ENCODE peak calls at places on chromosome 7, in six cellular contexts. Y is GM12891; Q is Calu3; Z is upper lobe of left lung; W is iris pigment epithelial cell; J is stimulated activated CD4-positive, alpha-beta T cell treated with anti-CD3 and anti-CD28 coated beads, Interleukin-12 subunit alpha, Interleukin-12 subunit beta, amount 100 ng/mL, for 48 hours. U is an unnamed sample.

GRCh38 chr7:18590744-18591340 is 95.3 kb downstream of the HDAC9 start:
- DNase-seq in Y (no peak), Q (no peak), Z (no peak), W (peak), J (no peak), U (no peak)

GRCh38 chr7:144826248-144826647 is 9.6 kb downstream of the TPK1 start:
- DNase-seq in Y (no peak), Q (no peak), Z (no peak), W (peak), J (no peak), U (no peak)

GRCh38 chr7:106012184-106012583 is 49.1 kb downstream of the CDHR3 start:
- DNase-seq in Y (no peak), Q (no peak), Z (no peak), W (no peak), J (no peak), U (no peak)

GRCh38 chr7:39280337-39280736 is 285.9 kb upstream of the YAE1 start:
- DNase-seq in Y (no peak), Q (no peak), Z (no peak), W (no peak), J (no peak), U (no peak)

GRCh38 chr7:77825140-77825539 is 26.6 kb downstream of the PHTF2 start:
- DNase-seq in Y (no peak), Q (no peak), Z (no peak), W (no peak), J (no peak), U (no peak)

GRCh38 chr7:44043902-44044301 is 600 bp upstream of the DBNL start:
- DNase-seq in Y (no peak), Q (no peak), Z (no peak), W (no peak), J (no peak), U (no peak)

GRCh38 chr7:118590107-118590506 is 365.6 kb downstream of the ANKRD7 start:
- DNase-seq in Y (no peak), Q (peak), Z (no peak), W (no peak), J (no peak), U (no peak)

GRCh38 chr7:4072161-4072925 is 609.8 kb upstream of the FOXK1 start:
- DNase-seq in Y (no peak), Q (no peak), Z (no peak), W (no peak), J (no peak), U (no peak)

GRCh38 chr7:50467817-50468610 is 17.9 kb upstream of the FIGNL1 start:
- DNase-seq in Y (peak), Q (peak), Z (peak), W (peak), J (peak), U (peak)

GRCh38 chr7:24500599-24501451 is 72.4 kb upstream of the PALS2 start:
- DNase-seq in Y (no peak), Q (no peak), Z (no peak), W (no peak), J (no peak), U (no peak)

GRCh38 chr7:44568771-44569560 is 4.7 kb downstream of the DDX56 start:
- DNase-seq in Y (no peak), Q (no peak), Z (peak), W (no peak), J (no peak), U (no peak)

GRCh38 chr7:128192497-128193142 is 48.5 kb upstream of the LEP start:
- DNase-seq in Y (no peak), Q (no peak), Z (no peak), W (no peak), J (no peak), U (no peak)

GRCh38 chr7:147547252-147547897 is 1043.2 kb upstream of the C7orf33 start:
- DNase-seq in Y (no peak), Q (no peak), Z (no peak), W (peak), J (no peak), U (no peak)

GRCh38 chr7:75649462-75649861 is 89.3 kb downstream of the HIP1 start:
- DNase-seq in Y (no peak), Q (no peak), Z (no peak), W (no peak), J (no peak), U (no peak)

GRCh38 chr7:128347573-128348147 is 4.0 kb upstream of the RBM28 start:
- DNase-seq in Y (no peak), Q (peak), Z (no peak), W (peak), J (peak), U (no peak)

GRCh38 chr7:70360557-70360956 is 762.3 kb downstream of the AUTS2 start:
- DNase-seq in Y (no peak), Q (no peak), Z (no peak), W (no peak), J (no peak), U (no peak)

GRCh38 chr7:36468361-36469140 is 78.9 kb downstream of the ANLN start:
- DNase-seq in Y (no peak), Q (no peak), Z (no peak), W (no peak), J (no peak), U (no peak)

GRCh38 chr7:92362131-92362530 is 85.2 kb upstream of the GATAD1 start:
- DNase-seq in Y (no peak), Q (no peak), Z (no peak), W (no peak), J (no peak), U (no peak)

GRCh38 chr7:77697535-77697831 is 1.2 kb downstream of the RSBN1L start:
- DNase-seq in Y (no peak), Q (no peak), Z (no peak), W (no peak), J (no peak), U (no peak)

GRCh38 chr7:98295467-98296220 is 14.2 kb downstream of the BRI3 start:
- DNase-seq in Y (no peak), Q (no peak), Z (peak), W (no peak), J (no peak), U (no peak)

GRCh38 chr7:25940086-25940906 is 211.7 kb upstream of the NFE2L3 start:
- DNase-seq in Y (no peak), Q (no peak), Z (no peak), W (no peak), J (no peak), U (no peak)

GRCh38 chr7:47938574-47939165 is 9.6 kb downstream of the PKD1L1 start:
- DNase-seq in Y (no peak), Q (no peak), Z (no peak), W (no peak), J (no peak), U (no peak)

GRCh38 chr7:140696024-140696678 is 357 bp upstream of the NDUFB2 start:
- DNase-seq in Y (peak), Q (no peak), Z (no peak), W (peak), J (peak), U (peak)

GRCh38 chr7:150362989-150363769 is 5.4 kb upstream of the REPIN1 start:
- DNase-seq in Y (no peak), Q (no peak), Z (no peak), W (no peak), J (no peak), U (no peak)

GRCh38 chr7:94258418-94258817 is 136.3 kb upstream of the COL1A2 start:
- DNase-seq in Y (no peak), Q (no peak), Z (no peak), W (no peak), J (no peak), U (no peak)

GRCh38 chr7:5630670-5631069 is 150.8 kb downstream of the RNF216 start:
- DNase-seq in Y (no peak), Q (no peak), Z (no peak), W (peak), J (peak), U (no peak)

GRCh38 chr7:61576-62360 is 130.6 kb upstream of the FAM20C start:
- DNase-seq in Y (no peak), Q (no peak), Z (no peak), W (no peak), J (no peak), U (no peak)

GRCh38 chr7:150406311-150406564 is 27.1 kb downstream of the ZNF775 start:
- DNase-seq in Y (no peak), Q (no peak), Z (no peak), W (no peak), J (no peak), U (no peak)

U was measured in GM18507.